ENCODE peak calls at places on chromosome 19, in four cellular contexts. One of them, this sample, is unnamed.

GRCh38 chr19:45094158-45094557 is 1.2 kb downstream of the PPP1R37 start:
- DNase-seq in H54: no peak
- DNase-seq in NB4: no peak
- DNase-seq in breast epithelium: no peak
- DNase-seq in this sample: no peak

GRCh38 chr19:911197-912033 is 1.6 kb downstream of the R3HDM4 start:
- DNase-seq in H54: no peak
- DNase-seq in NB4: no peak
- DNase-seq in breast epithelium: no peak
- DNase-seq in this sample: no peak

GRCh38 chr19:45507864-45508680 is 793 bp downstream of the VASP start:
- DNase-seq in H54: no peak
- DNase-seq in NB4: peak
- DNase-seq in breast epithelium: peak
- DNase-seq in this sample: no peak

GRCh38 chr19:7415857-7416371 is 67.2 kb downstream of the ARHGEF18 start:
- DNase-seq in H54: no peak
- DNase-seq in NB4: no peak
- DNase-seq in breast epithelium: no peak
- DNase-seq in this sample: no peak

GRCh38 chr19:5993516-5994406 is 15.8 kb upstream of the RANBP3 start:
- DNase-seq in H54: no peak
- DNase-seq in NB4: no peak
- DNase-seq in breast epithelium: no peak
- DNase-seq in this sample: no peak

GRCh38 chr19:1076951-1077350 is 10.0 kb downstream of the ARHGAP45 start:
- DNase-seq in H54: no peak
- DNase-seq in NB4: peak
- DNase-seq in breast epithelium: peak
- DNase-seq in this sample: peak

GRCh38 chr19:42794751-42795150 is 29.3 kb upstream of the PSG8 start:
- DNase-seq in H54: no peak
- DNase-seq in NB4: no peak
- DNase-seq in breast epithelium: no peak
- DNase-seq in this sample: no peak

GRCh38 chr19:47723573-47723923 is 10.3 kb downstream of the EHD2 start:
- DNase-seq in H54: no peak
- DNase-seq in NB4: peak
- DNase-seq in breast epithelium: peak
- DNase-seq in this sample: no peak

GRCh38 chr19:19657397-19657783 is 6.1 kb downstream of the ATP13A1 start:
- DNase-seq in H54: peak
- DNase-seq in NB4: no peak
- DNase-seq in breast epithelium: no peak
- DNase-seq in this sample: no peak

DNA sequence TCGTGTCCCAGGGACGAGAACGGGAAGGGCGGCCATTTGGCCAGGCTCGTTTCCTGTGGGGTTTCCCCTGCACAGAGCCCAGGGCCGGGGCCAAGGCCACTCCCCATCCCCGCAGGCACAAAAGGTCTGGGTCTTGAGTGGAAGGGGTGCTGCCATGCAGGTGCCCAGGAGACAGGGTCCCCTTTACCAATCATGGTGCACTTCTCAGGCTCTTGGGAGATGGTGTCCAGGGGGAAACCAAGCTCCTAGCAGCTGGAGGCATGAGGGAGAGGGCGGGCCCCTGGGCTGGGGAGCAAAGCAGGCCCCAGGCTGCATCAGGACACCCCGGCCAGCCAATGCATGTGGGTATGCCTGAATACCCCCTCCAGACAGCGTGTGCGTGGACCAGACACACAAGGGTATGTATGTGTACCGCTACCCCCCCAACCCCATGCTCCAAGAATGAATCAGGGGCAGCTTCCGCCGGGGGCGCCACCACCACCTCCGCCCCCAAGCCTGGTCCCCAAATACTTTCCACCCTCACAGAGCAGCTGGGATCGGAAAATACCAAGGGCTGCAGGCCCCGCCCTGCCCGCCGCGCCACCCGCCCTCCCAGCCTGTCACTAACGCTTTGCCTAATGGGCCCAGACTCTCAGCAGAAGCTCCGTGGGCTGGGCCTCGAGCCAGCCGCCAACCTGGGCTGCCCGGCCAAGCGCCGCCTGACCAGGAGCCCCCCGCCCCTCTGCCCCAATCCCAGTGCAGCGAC is 37.6 kb upstream of the NANOS3 start:
- DNase-seq in H54: no peak
- DNase-seq in NB4: peak
- DNase-seq in breast epithelium: peak
- DNase-seq in this sample: no peak
- TF ChIP-seq POLR2A in H54: peak
- TF ChIP-seq POLR2A in NB4: peak
- TF ChIP-seq POLR2A in breast epithelium: no peak
- TF ChIP-seq POLR2A in this sample: no peak

DNA sequence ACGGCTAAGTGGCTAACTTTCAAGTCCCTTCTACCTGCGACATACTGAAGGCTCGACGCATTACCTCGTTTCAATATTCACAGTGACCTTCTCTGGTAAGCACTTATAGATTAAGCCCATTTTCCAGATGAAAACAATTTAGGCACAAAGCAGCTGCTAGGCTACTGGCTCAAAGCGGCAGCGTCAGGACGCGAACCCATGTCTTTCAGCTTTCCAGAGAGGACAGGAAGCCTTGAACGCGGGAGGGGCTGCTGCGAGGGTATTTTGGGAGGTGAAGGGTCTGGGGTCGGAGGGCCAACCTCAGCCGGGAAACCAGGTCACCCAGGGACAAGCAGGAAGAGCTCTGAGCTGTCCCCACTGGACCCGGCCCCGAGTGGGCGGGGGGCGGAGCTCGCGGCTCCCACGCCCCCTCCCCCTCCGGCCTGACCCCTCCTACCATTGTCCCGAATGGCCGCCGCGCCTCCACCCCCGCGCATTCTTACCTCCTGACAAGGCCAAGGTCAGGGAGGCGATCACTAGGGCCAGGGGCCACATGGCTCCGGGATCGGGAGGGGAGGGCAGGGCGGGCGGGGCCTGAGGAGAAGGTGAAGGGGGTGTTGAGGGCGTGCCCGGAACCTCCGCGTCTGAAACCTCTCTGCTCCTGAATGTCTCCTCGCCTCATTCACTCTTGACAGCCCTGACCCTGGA is at the start of gene KLK13:
- DNase-seq in H54: no peak
- DNase-seq in NB4: no peak
- DNase-seq in breast epithelium: peak
- DNase-seq in this sample: no peak
- TF ChIP-seq POLR2A in H54: no peak
- TF ChIP-seq POLR2A in NB4: no peak
- TF ChIP-seq POLR2A in breast epithelium: no peak
- TF ChIP-seq POLR2A in this sample: peak

GRCh38 chr19:55158848-55159793 is 1.6 kb upstream of the TNNI3 start:
- DNase-seq in H54: peak
- DNase-seq in NB4: peak
- DNase-seq in breast epithelium: no peak
- DNase-seq in this sample: no peak
- TF ChIP-seq POLR2A in H54: no peak
- TF ChIP-seq POLR2A in NB4: no peak
- TF ChIP-seq POLR2A in breast epithelium: no peak
- TF ChIP-seq POLR2A in this sample: no peak

DNA sequence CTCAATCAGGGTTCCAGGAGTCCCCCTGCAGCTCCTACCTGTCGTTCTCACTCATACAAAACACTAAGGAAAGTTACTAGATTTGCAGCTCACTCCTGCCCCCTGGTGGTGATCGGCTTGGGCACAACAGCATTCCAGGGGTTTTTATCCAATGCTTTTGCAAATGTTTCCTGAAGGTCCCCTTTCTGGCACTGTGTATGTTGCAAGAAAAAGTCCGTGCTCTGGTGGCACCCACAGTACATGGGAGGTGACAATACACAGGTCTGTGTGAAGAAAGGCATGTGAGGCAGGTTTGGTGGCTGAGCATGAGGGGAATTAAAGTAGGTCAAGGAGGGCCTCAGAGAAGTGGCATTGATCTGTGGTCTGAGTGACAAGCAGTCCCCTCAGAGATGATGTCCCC is 8.6 kb upstream of the TYK2 start:
- DNase-seq in H54: peak
- DNase-seq in NB4: peak
- DNase-seq in breast epithelium: peak
- DNase-seq in this sample: no peak
- TF ChIP-seq POLR2A in H54: no peak
- TF ChIP-seq POLR2A in NB4: peak
- TF ChIP-seq POLR2A in breast epithelium: no peak
- TF ChIP-seq POLR2A in this sample: no peak

GRCh38 chr19:46634656-46635218 is 1.3 kb downstream of the GNG8 start:
- DNase-seq in H54: no peak
- DNase-seq in NB4: no peak
- DNase-seq in breast epithelium: no peak
- DNase-seq in this sample: no peak

GRCh38 chr19:46633130-46633529 is 2.9 kb downstream of the GNG8 start:
- DNase-seq in H54: no peak
- DNase-seq in NB4: no peak
- DNase-seq in breast epithelium: no peak
- DNase-seq in this sample: no peak

GRCh38 chr19:46635920-46636761 is at the start of gene GNG8:
- DNase-seq in H54: no peak
- DNase-seq in NB4: no peak
- DNase-seq in breast epithelium: no peak
- DNase-seq in this sample: no peak

GRCh38 chr19:46631481-46631880 is 4.5 kb downstream of the GNG8 start:
- DNase-seq in H54: no peak
- DNase-seq in NB4: peak
- DNase-seq in breast epithelium: peak
- DNase-seq in this sample: no peak

GRCh38 chr19:46634045-46634655 is 1.9 kb downstream of the GNG8 start:
- DNase-seq in H54: peak
- DNase-seq in NB4: peak
- DNase-seq in breast epithelium: peak
- DNase-seq in this sample: no peak
- TF ChIP-seq POLR2A in H54: no peak
- TF ChIP-seq POLR2A in NB4: no peak
- TF ChIP-seq POLR2A in breast epithelium: no peak
- TF ChIP-seq POLR2A in this sample: no peak

GRCh38 chr19:35248310-35249145 is at the start of gene LSR:
- DNase-seq in H54: no peak
- DNase-seq in NB4: no peak
- DNase-seq in breast epithelium: peak
- DNase-seq in this sample: no peak
- TF ChIP-seq POLR2A in H54: no peak
- TF ChIP-seq POLR2A in NB4: no peak
- TF ChIP-seq POLR2A in breast epithelium: no peak
- TF ChIP-seq POLR2A in this sample: peak

DNA sequence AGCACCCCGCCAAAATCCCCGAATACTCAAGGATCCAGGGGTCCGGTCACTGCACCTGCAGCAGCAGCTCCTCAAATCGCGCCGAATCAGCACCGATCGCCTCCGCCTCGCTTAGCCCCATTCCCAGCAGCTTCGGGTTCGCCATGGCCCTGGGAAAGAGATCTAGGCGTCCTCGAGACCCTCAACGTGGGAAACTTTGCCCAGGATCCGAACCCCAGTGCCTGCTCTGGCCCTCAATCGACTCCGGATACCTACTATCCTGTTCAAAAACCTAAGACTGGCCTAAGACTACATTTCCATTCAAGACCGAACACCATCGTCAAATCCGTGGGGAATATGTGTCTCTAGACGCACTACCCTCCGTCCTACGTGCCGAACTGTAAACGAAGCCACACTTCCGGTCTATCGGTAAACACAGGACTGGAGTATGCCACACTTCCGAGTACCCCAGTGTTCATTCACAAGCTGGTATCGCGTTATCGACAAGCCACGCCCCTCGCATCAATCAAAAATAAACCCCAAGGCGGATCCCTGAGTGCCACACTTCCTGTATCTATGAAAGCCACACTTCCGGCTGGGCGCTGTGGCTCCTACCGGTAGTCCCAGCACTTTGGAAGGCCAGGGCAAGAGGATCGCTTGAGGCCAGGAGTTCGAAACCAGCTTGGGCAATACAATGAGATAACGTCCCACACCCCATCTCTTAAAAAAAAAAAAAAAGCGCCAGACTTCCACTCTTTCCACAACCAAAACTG is at the start of gene PIH1D1:
- DNase-seq in H54: peak
- DNase-seq in NB4: peak
- DNase-seq in breast epithelium: peak
- DNase-seq in this sample: peak
- TF ChIP-seq POLR2A in H54: peak
- TF ChIP-seq POLR2A in NB4: peak
- TF ChIP-seq POLR2A in breast epithelium: no peak
- TF ChIP-seq POLR2A in this sample: peak